ENCODE peak calls at places on chromosomes 3 and 15, in eight cellular contexts. Y is uterus, R is transverse colon, K is fibroblast of mammary gland, U is HL-60, P is AG04450, I is hepatocyte, L is GM12864. G is an unnamed sample.

GRCh38 chr3:159948423-159949140 is 40.1 kb upstream of the IL12A start:
- DNase-seq in U (no peak), P (no peak), K (peak), I (no peak), L (no peak), R (no peak), Y (no peak), G (no peak)

GRCh38 chr3:127158614-127159221 is 34.2 kb upstream of the PRR23E start:
- DNase-seq in K (no peak), I (peak), L (no peak), U (no peak), P (no peak), Y (no peak), R (no peak), G (no peak)

GRCh38 chr15:61521961-61522360 is 292.9 kb upstream of the RORA start:
- DNase-seq in Y (no peak), U (no peak), P (no peak), K (peak), L (no peak), R (no peak), I (no peak), G (no peak)

GRCh38 chr3:52827866-52828376 is 2.6 kb downstream of the ITIH4 start:
- DNase-seq in I (peak), L (no peak), P (no peak), U (no peak), R (no peak), Y (no peak), K (no peak), G (no peak)

GRCh38 chr3:18712713-18713575 is 287.8 kb upstream of the SATB1 start:
- DNase-seq in K (no peak), P (no peak), R (no peak), Y (no peak), I (no peak), L (no peak), U (no peak), G (no peak)

GRCh38 chr15:99202176-99202552 is 47.2 kb downstream of the TTC23 start:
- DNase-seq in R (no peak), K (no peak), P (no peak), Y (no peak), I (no peak), L (no peak), U (no peak), G (no peak)

GRCh38 chr3:122013448-122013925 is 8.6 kb downstream of the ILDR1 start:
- DNase-seq in P (no peak), U (no peak), R (no peak), L (no peak), I (peak), K (no peak), Y (no peak), G (no peak)

GRCh38 chr3:149089395-149089794 is 3.1 kb upstream of the HLTF start:
- DNase-seq in Y (no peak), I (no peak), L (no peak), R (no peak), U (no peak), K (no peak), P (no peak), G (no peak)

GRCh38 chr3:157918402-157918801 is 187.8 kb downstream of the SHOX2 start:
- DNase-seq in L (no peak), I (no peak), P (no peak), R (no peak), U (peak), K (no peak), Y (no peak), G (no peak)

GRCh38 chr15:60392986-60393811 is 4.6 kb downstream of the ANXA2 start:
- DNase-seq in K (peak), R (peak), P (no peak), I (peak), Y (peak), U (no peak), L (no peak), G (peak)

GRCh38 chr3:107985496-107985895 is 105.3 kb downstream of the CD47 start:
- DNase-seq in I (no peak), U (no peak), P (no peak), K (no peak), R (no peak), Y (no peak), L (peak), G (no peak)

GRCh38 chr15:29128671-29129070 is 141.0 kb downstream of the NSMCE3 start:
- DNase-seq in K (no peak), U (no peak), P (no peak), Y (no peak), I (no peak), R (no peak), L (no peak), G (no peak)

GRCh38 chr3:60298141-60298540 is 953.1 kb downstream of the FHIT start:
- DNase-seq in I (no peak), R (no peak), U (no peak), P (no peak), L (no peak), K (no peak), Y (no peak), G (no peak)

GRCh38 chr3:171566803-171567422 is 106.7 kb upstream of the TNIK start:
- DNase-seq in I (peak), P (peak), R (no peak), U (no peak), L (peak), Y (no peak), K (peak), G (no peak)

DNA sequence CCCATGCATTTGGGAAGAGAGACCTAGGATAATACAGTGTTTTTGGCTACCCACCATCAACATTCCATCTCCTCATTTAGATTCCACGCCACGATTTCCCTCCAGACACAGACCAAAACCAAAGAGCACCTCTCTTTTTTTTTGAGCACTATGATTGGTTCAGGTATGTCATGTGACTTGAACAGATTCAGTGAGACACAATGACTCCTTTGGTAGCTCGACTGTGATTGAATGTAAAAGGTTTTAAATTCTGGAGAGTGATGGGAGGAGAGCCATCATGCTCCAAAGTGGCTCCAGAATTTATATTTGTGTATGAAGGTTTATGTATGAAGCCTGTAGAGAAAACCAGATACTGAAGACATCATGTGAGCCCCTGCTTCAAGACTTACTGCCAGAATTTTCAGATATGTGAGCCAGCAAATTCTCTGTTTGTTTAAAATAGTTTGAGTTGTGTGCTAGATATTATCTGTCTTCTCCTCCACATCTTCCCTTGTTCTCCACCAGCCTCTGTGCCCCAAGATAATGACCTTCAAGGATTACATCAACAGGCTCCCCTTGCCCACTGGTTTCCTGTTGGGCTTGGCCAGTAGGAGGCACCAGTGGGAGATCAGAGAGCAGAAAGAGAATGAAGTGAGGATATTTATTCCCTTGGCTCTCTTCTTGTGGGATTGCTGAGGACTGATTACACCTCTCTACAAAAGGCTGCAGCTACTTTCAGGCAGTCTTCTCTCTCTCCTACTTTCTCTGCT is 12.5 kb downstream of the MYD88 start:
- DNase-seq in L (no peak), K (no peak), I (no peak), Y (no peak), U (no peak), P (no peak), R (no peak), G (no peak)
- TF ChIP-seq CTCF in L (peak), K (peak), I (peak), Y (no peak), U (no peak), P (peak), R (no peak), G (no peak)

GRCh38 chr15:49620174-49620573 is 444 bp downstream of the FAM227B start:
- DNase-seq in K (peak), P (no peak), I (no peak), L (no peak), Y (no peak), U (peak), R (peak), G (no peak)
- H3K4me3 ChIP-seq in K (peak), P (peak), I (peak), L (peak), Y (peak), U (peak), R (peak), G (peak)

GRCh38 chr3:32048487-32049174 is 57.8 kb upstream of the GPD1L start:
- DNase-seq in K (no peak), Y (no peak), L (no peak), P (no peak), I (no peak), R (no peak), U (no peak), G (no peak)

GRCh38 chr3:32041316-32041715 is 59.8 kb downstream of the ZNF860 start:
- DNase-seq in K (no peak), R (peak), L (no peak), I (no peak), P (no peak), U (no peak), Y (no peak), G (no peak)

GRCh38 chr3:32046102-32046501 is 60.3 kb upstream of the GPD1L start:
- DNase-seq in R (no peak), Y (no peak), P (no peak), U (no peak), L (no peak), K (no peak), I (no peak), G (no peak)

GRCh38 chr3:32045091-32045964 is 61.1 kb upstream of the GPD1L start:
- DNase-seq in U (no peak), L (no peak), P (peak), R (peak), K (peak), I (peak), Y (peak), G (peak)
- TF ChIP-seq CTCF in U (no peak), L (no peak), P (peak), R (no peak), K (no peak), I (no peak), Y (no peak), G (no peak)

DNA sequence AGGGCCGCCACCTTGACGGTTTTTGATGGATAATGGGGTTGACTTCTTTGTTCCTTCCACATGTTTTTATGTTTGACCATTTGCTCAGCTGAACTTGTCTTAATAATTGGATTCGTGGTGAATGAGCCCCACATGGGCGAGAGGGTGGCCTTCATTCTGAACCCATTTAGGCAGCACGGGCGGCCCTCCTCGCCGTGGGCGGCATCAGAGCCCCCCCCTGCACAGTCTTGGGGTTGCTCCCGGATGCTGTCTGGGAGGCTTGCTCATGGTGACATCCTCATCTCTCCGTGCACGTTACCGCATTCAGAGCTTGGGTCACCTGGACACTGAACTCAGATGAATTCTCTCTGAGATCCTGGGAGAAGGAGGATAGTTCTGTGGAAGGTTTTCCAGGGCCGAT is 172.3 kb upstream of the OSBPL11 start:
- DNase-seq in U (no peak), P (no peak), Y (no peak), R (no peak), K (no peak), L (no peak), I (no peak), G (no peak)
- H3K4me3 ChIP-seq in U (no peak), P (no peak), Y (no peak), R (no peak), K (no peak), L (no peak), I (no peak), G (no peak)

GRCh38 chr3:189272500-189273119 is 100.8 kb downstream of the TPRG1 start:
- DNase-seq in R (no peak), P (no peak), L (no peak), Y (no peak), U (no peak), K (no peak), I (peak), G (no peak)
- TF ChIP-seq CTCF in R (peak), P (peak), L (peak), Y (no peak), U (no peak), K (peak), I (peak), G (peak)

GRCh38 chr15:40104865-40105516 is 3.7 kb downstream of the BMF start:
- DNase-seq in U (peak), K (peak), L (no peak), R (peak), I (peak), Y (peak), P (no peak), G (peak)
- H3K4me3 ChIP-seq in U (peak), K (no peak), L (peak), R (peak), I (no peak), Y (no peak), P (no peak), G (no peak)

DNA sequence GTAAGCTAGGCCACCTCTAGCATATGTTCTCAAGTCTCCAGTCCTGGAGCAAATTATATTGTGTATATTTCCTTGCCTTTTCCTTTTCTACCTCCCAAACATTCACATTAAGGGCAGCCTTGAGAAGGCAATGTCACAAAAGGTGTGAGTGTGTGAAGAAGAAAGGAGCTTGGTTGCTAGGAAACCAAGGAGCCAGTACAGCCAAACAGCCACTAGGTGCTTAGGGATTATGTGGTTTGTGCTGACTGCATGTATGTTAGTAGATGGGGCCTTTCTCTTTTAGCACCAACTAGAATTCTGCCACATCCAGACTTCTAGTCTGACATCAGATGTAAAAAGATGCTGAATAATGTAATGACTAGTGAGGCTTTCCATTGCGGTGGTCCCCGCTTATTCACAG is 118.8 kb upstream of the DAZL start:
- DNase-seq in K (peak), L (no peak), P (no peak), I (peak), Y (no peak), U (no peak), R (no peak), G (no peak)
- TF ChIP-seq CTCF in K (peak), L (peak), P (peak), I (no peak), Y (no peak), U (no peak), R (no peak), G (peak)

GRCh38 chr3:56680054-56680453 is 3.0 kb downstream of the TASOR start:
- DNase-seq in R (no peak), I (no peak), P (no peak), Y (no peak), K (no peak), L (no peak), U (no peak), G (no peak)
- H3K4me3 ChIP-seq in R (no peak), I (no peak), P (no peak), Y (no peak), K (no peak), L (no peak), U (no peak), G (no peak)

GRCh38 chr3:134319894-134320293 is 54.4 kb downstream of the AMOTL2 start:
- DNase-seq in L (no peak), P (no peak), I (no peak), R (no peak), U (no peak), Y (no peak), K (no peak), G (no peak)
- TF ChIP-seq CTCF in L (no peak), P (no peak), I (no peak), R (no peak), U (no peak), Y (no peak), K (no peak), G (no peak)

GRCh38 chr15:90203922-90204321 is 2.8 kb downstream of the SEMA4B start:
- DNase-seq in I (no peak), L (no peak), P (no peak), R (no peak), K (peak), U (no peak), Y (peak), G (no peak)
- H3K4me3 ChIP-seq in I (no peak), L (no peak), P (no peak), R (no peak), K (no peak), U (no peak), Y (no peak), G (no peak)